ENCODE peak calls at places on chromosomes 4 and X, in ten cellular contexts. B is activated T-helper 1 cell treated with anti-CD3 and anti-CD28 coated beads, Interleukin-2, amount 50 U/mL, for 16 hours; S is skeletal muscle cell; G is sciatic nerve; P is omental fat pad; D is memory B cell; H is effector memory CD8-positive, alpha-beta T cell; W is T1000; Y is RWPE1; R is NCI-H510A treated with DMSO at 0.1 percent for 48 hours. C is an unnamed sample.
A peak's percentile ranks its signal among the peaks of the same experiment; 100 is the strongest.

GRCh38 chr4:119048446-119048845 is 87.2 kb upstream of the MYOZ2 start:
- DNase-seq in H (no peak), G (no peak), Y (no peak), R (no peak), B (no peak), S (no peak), D (no peak), W (no peak), P (no peak), C (peak; percentile 76)

GRCh38 chr4:37601527-37601926 is 84.6 kb downstream of the RELL1 start:
- DNase-seq in B (no peak), Y (no peak), D (no peak), S (peak; percentile 40), R (no peak), G (no peak), W (no peak), P (no peak), H (no peak), C (peak; percentile 44)

GRCh38 chr4:22514001-22514400 is 1.9 kb downstream of the ADGRA3 start:
- DNase-seq in R (no peak), W (no peak), H (no peak), D (no peak), S (no peak), G (no peak), Y (no peak), P (no peak), B (no peak), C (no peak)

GRCh38 chr4:83875437-83875836 is 339.5 kb downstream of the GPAT3 start:
- DNase-seq in R (no peak), W (no peak), B (no peak), H (no peak), S (no peak), D (no peak), G (no peak), P (no peak), Y (no peak), C (no peak)

GRCh38 chrX:125131146-125131545 is 188.5 kb upstream of the TEX13C start:
- DNase-seq in P (no peak), Y (peak; percentile 14), H (no peak), W (no peak), R (peak; percentile 57), S (no peak), G (no peak), D (no peak), B (no peak), C (peak; percentile 28)

GRCh38 chr4:7960790-7961655 is 21.4 kb upstream of the AFAP1 start:
- DNase-seq in S (peak; percentile 99), B (peak; percentile 44), H (no peak), P (peak; percentile 34), Y (peak; percentile 75), W (peak; percentile 88), G (no peak), D (no peak), R (no peak), C (peak; percentile 80)

GRCh38 chr4:61309616-61310015 is 109.5 kb downstream of the ADGRL3 start:
- DNase-seq in B (no peak), H (no peak), W (no peak), P (no peak), G (no peak), R (no peak), D (no peak), Y (no peak), S (no peak), C (no peak)

GRCh38 chr4:41420576-41420975 is 117.4 kb upstream of the LIMCH1 start:
- DNase-seq in W (no peak), H (no peak), G (no peak), B (no peak), D (no peak), R (no peak), Y (no peak), P (no peak), S (no peak), C (no peak)

GRCh38 chr4:76753814-76754213 is 144.1 kb downstream of the SOWAHB start:
- DNase-seq in B (no peak), R (no peak), W (no peak), D (no peak), S (peak; percentile 94), H (no peak), G (no peak), P (no peak), Y (no peak), C (peak; percentile 80)

GRCh38 chrX:94216738-94217137 is 542.7 kb downstream of the FAM133A start:
- DNase-seq in H (no peak), G (no peak), R (no peak), D (no peak), W (no peak), B (no peak), Y (no peak), S (no peak), P (no peak), C (no peak)

GRCh38 chr4:147825451-147826287 is 93.8 kb downstream of the ARHGAP10 start:
- DNase-seq in W (no peak), Y (no peak), B (no peak), S (peak; percentile 51), R (no peak), P (no peak), H (no peak), G (no peak), D (no peak), C (peak; percentile 39)

GRCh38 chrX:47751670-47752069 is 85.0 kb upstream of the ZNF81 start:
- DNase-seq in G (no peak), Y (peak; percentile 3), S (no peak), R (no peak), D (peak; percentile 0), W (no peak), H (peak; percentile 1), B (peak; percentile 6), P (no peak), C (peak; percentile 20)

GRCh38 chrX:80808854-80809493 is 703 bp downstream of the BRWD3 start:
- DNase-seq in W (no peak), B (peak; percentile 6), R (peak; percentile 37), Y (peak; percentile 8), D (peak; percentile 2), G (no peak), P (no peak), S (no peak), H (peak; percentile 3), C (peak; percentile 28)

GRCh38 chr4:93983133-93983532 is 154.6 kb downstream of the ATOH1 start:
- DNase-seq in R (peak; percentile 6), Y (no peak), S (no peak), B (no peak), G (no peak), W (no peak), H (no peak), P (no peak), D (no peak), C (no peak)

GRCh38 chrX:68415289-68415688 is 18.0 kb downstream of the OPHN1 start:
- DNase-seq in S (no peak), B (no peak), D (no peak), Y (no peak), G (no peak), P (no peak), H (no peak), W (no peak), R (no peak), C (no peak)

GRCh38 chr4:146329042-146329716 is 114.8 kb downstream of the REELD1 start:
- DNase-seq in D (no peak), W (no peak), R (no peak), P (no peak), G (no peak), B (no peak), S (peak; percentile 41), H (no peak), Y (peak; percentile 61), C (peak; percentile 89)

GRCh38 chr4:5635826-5636196 is 72.5 kb downstream of the EVC2 start:
- DNase-seq in Y (peak; percentile 55), D (no peak), G (no peak), B (no peak), W (no peak), H (no peak), P (no peak), S (no peak), R (no peak), C (peak; percentile 74)

GRCh38 chr4:179626687-179627086 is 2184.4 kb upstream of the AGA start:
- DNase-seq in R (no peak), D (no peak), B (no peak), H (no peak), S (no peak), W (no peak), P (no peak), Y (no peak), G (no peak), C (no peak)

GRCh38 chr4:100284302-100284701 is 94.0 kb upstream of the DDIT4L start:
- DNase-seq in W (no peak), P (no peak), Y (no peak), D (no peak), S (no peak), R (no peak), G (no peak), H (no peak), B (no peak), C (peak; percentile 48)

GRCh38 chr4:64271601-64272081 is 137.6 kb downstream of the TECRL start:
- DNase-seq in W (no peak), Y (no peak), B (no peak), H (no peak), D (no peak), G (no peak), R (no peak), P (no peak), S (no peak), C (no peak)

GRCh38 chrX:153423652-153424051 is 12.4 kb downstream of the ZFP92 start:
- DNase-seq in S (no peak), P (no peak), H (no peak), D (no peak), Y (no peak), G (peak; percentile 65), W (no peak), R (no peak), B (no peak), C (no peak)

GRCh38 chrX:71103110-71103983 is 3.2 kb downstream of the CXorf65 start:
- DNase-seq in Y (no peak), H (peak; percentile 57), W (no peak), R (no peak), G (peak; percentile 62), S (no peak), D (no peak), P (no peak), B (no peak), C (no peak)

GRCh38 chr4:158046345-158046744 is 126.5 kb downstream of the GASK1B start:
- DNase-seq in S (no peak), H (no peak), Y (no peak), D (no peak), G (no peak), W (no peak), R (no peak), B (no peak), P (no peak), C (no peak)

GRCh38 chr4:3643518-3644433 is 111.6 kb upstream of the LRPAP1 start:
- DNase-seq in Y (no peak), B (no peak), S (no peak), H (no peak), P (no peak), R (no peak), W (no peak), D (no peak), G (no peak), C (no peak)

GRCh38 chr4:26701095-26701494 is 117.2 kb downstream of the TBC1D19 start:
- DNase-seq in B (no peak), D (no peak), W (no peak), R (no peak), P (no peak), S (no peak), Y (no peak), G (no peak), H (no peak), C (no peak)

GRCh38 chrX:103758555-103758954 is 18.1 kb upstream of the PLP1 start:
- DNase-seq in R (no peak), S (no peak), B (no peak), H (no peak), P (no peak), D (no peak), W (no peak), Y (no peak), G (no peak), C (no peak)

GRCh38 chrX:12898073-12898472 is 8.3 kb upstream of the TLR8 start:
- DNase-seq in R (no peak), Y (no peak), S (no peak), W (no peak), P (no peak), D (no peak), G (no peak), B (no peak), H (no peak), C (no peak)

GRCh38 chr4:152508386-152508785 is 27.5 kb downstream of the FBXW7 start:
- DNase-seq in H (no peak), Y (no peak), P (no peak), B (no peak), D (no peak), S (no peak), R (no peak), G (no peak), W (no peak), C (peak; percentile 44)